ENCODE peak calls at places on chromosomes 5 and 9, in four cellular contexts. Q is heart left ventricle, O is K562, G is lung. R is an unnamed sample.

GRCh38 chr5:149798466-149798865 is 68.4 kb downstream of the PPARGC1B start:
- DNase-seq in Q (no peak), O (peak; percentile 40), G (no peak), R (no peak)

GRCh38 chr5:141916522-141916921 is 7.1 kb upstream of the DELE1 start:
- DNase-seq in Q (no peak), O (no peak), G (no peak), R (no peak)

GRCh38 chr9:71911908-71912325 is 478 bp downstream of the C9orf85 start:
- DNase-seq in Q (no peak), O (no peak), G (no peak), R (no peak)

GRCh38 chr5:31194458-31194808 is 947 bp downstream of the CDH6 start:
- DNase-seq in Q (no peak), O (no peak), G (no peak), R (no peak)

GRCh38 chr5:131541071-131541470 is 94.0 kb downstream of the RAPGEF6 start:
- DNase-seq in Q (no peak), O (no peak), G (no peak), R (no peak)

GRCh38 chr5:173973614-173973969 is 15.4 kb upstream of the C5orf47 start:
- DNase-seq in Q (no peak), O (peak; percentile 44), G (no peak), R (peak; percentile 64)

GRCh38 chr5:143516249-143516648 is 112.8 kb upstream of the NR3C1 start:
- DNase-seq in Q (no peak), O (no peak), G (no peak), R (no peak)

GRCh38 chr5:168960492-168960891 is 340.4 kb downstream of the SLIT3 start:
- DNase-seq in Q (no peak), O (no peak), G (no peak), R (no peak)

GRCh38 chr5:14204785-14205321 is 61.7 kb downstream of the TRIO start:
- DNase-seq in Q (peak; percentile 47), O (no peak), G (peak; percentile 50), R (no peak)

GRCh38 chr5:10602031-10602806 is 38.3 kb downstream of the ANKRD33B start:
- DNase-seq in Q (no peak), O (peak; percentile 70), G (no peak), R (no peak)

GRCh38 chr5:176446884-176447537 is 1.2 kb upstream of the FAF2 start:
- DNase-seq in Q (no peak), O (peak; percentile 38), G (no peak), R (peak; percentile 31)

GRCh38 chr9:132787748-132788159 is 90.3 kb downstream of the AK8 start:
- DNase-seq in Q (no peak), O (no peak), G (no peak), R (no peak)

GRCh38 chr9:92165472-92165871 is 50.3 kb upstream of the SPTLC1 start:
- DNase-seq in Q (no peak), O (no peak), G (no peak), R (no peak)

GRCh38 chr9:130779153-130779855 is 55.8 kb upstream of the ABL1 start:
- DNase-seq in Q (no peak), O (no peak), G (no peak), R (no peak)

GRCh38 chr9:136095495-136096058 is 488 bp upstream of the NACC2 start:
- DNase-seq in Q (no peak), O (peak; percentile 74), G (no peak), R (no peak)

GRCh38 chr9:127390563-127390962 is 6.4 kb upstream of the SLC2A8 start:
- DNase-seq in Q (no peak), O (peak; percentile 41), G (no peak), R (no peak)

GRCh38 chr5:142472306-142472951 is 147.6 kb upstream of the SPRY4 start:
- DNase-seq in Q (no peak), O (peak; percentile 40), G (no peak), R (no peak)

GRCh38 chr9:93143830-93144530 is 9.9 kb upstream of the NINJ1 start:
- DNase-seq in Q (no peak), O (no peak), G (no peak), R (peak; percentile 70)

GRCh38 chr5:157343842-157344790 is 78.2 kb downstream of the CYFIP2 start:
- DNase-seq in Q (peak; percentile 50), O (no peak), G (no peak), R (no peak)

GRCh38 chr9:128159073-128159783 is 837 bp upstream of the BBLN start:
- DNase-seq in Q (no peak), O (peak; percentile 69), G (peak; percentile 40), R (no peak)

GRCh38 chr5:77074745-77075144 is 12.3 kb downstream of the ZBED3 start:
- DNase-seq in Q (no peak), O (no peak), G (no peak), R (no peak)

GRCh38 chr5:156361451-156362109 is 34.6 kb downstream of the SGCD start:
- DNase-seq in Q (no peak), O (no peak), G (no peak), R (no peak)

GRCh38 chr9:124357591-124358361 is 57.5 kb downstream of the PSMB7 start:
- DNase-seq in Q (no peak), O (no peak), G (no peak), R (no peak)

GRCh38 chr9:18362901-18363685 is 110.9 kb upstream of the ADAMTSL1 start:
- DNase-seq in Q (peak; percentile 36), O (no peak), G (no peak), R (no peak)

GRCh38 chr9:6644346-6645152 is 980 bp downstream of the GLDC start:
- DNase-seq in Q (no peak), O (no peak), G (no peak), R (no peak)

GRCh38 chr9:37693265-37693664 is 42.5 kb downstream of the FRMPD1 start:
- DNase-seq in Q (no peak), O (no peak), G (no peak), R (peak; percentile 50)

GRCh38 chr5:73668017-73668416 is 42.0 kb downstream of the ARHGEF28 start:
- DNase-seq in Q (no peak), O (no peak), G (no peak), R (no peak)

GRCh38 chr9:103126494-103126893 is 131.4 kb downstream of the CYLC2 start:
- DNase-seq in Q (no peak), O (no peak), G (no peak), R (no peak)
- TF ChIP-seq CTCF in Q (no peak), O (no peak), G (no peak), R (no peak)

DNA sequence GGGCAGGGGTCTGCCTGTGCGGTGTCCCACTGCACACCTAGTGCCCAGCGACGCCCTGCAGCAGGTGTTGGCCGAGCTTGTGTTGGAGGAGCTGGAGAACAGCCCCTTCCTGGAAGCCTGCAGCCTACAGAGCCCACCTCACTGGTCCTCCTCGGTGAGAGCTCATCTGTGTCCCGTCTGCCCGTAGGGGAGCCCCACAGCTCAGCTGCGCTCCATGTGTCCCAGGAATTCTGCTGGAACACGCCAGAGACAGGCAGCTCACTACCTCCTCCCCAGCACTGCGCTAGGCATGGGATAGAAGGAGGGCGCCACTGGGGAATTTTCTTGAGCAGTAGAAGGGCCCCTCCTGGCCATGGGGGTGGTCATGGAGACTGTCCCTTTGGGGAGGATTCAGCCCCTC is 44.0 kb downstream of the DUSP1 start:
- DNase-seq in Q (no peak), O (no peak), G (no peak), R (no peak)
- H3K4me1 ChIP-seq in Q (peaks cover 12% of the 10 kb centered on the region), O (no peaks in the 10 kb centered on the region), G (no peaks in the 10 kb centered on the region), R (peaks cover 8% of the 10 kb centered on the region)

DNA sequence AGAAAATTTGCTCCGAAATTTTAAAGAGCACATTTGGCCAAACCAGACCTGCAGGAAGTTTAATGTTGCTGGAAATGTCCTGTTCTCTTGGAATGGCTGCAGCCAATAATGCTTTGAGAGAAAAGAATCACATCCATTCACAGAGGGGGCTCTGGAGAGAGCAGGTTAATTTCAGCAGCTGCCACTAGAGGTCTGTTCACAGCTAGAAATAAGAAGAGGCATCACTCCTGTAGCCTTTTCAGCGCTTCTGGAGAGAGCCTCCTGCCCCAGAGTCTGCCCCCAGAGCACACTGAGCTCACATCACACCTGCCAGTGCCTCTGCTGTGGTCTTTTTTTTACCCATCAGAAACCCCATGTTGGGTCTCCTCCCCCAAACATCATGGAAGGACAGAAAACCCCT is 124.8 kb upstream of the RAD23B start:
- DNase-seq in Q (no peak), O (no peak), G (no peak), R (no peak)
- TF ChIP-seq CTCF in Q (no peak), O (peak; percentile 30), G (no peak), R (no peak)

DNA sequence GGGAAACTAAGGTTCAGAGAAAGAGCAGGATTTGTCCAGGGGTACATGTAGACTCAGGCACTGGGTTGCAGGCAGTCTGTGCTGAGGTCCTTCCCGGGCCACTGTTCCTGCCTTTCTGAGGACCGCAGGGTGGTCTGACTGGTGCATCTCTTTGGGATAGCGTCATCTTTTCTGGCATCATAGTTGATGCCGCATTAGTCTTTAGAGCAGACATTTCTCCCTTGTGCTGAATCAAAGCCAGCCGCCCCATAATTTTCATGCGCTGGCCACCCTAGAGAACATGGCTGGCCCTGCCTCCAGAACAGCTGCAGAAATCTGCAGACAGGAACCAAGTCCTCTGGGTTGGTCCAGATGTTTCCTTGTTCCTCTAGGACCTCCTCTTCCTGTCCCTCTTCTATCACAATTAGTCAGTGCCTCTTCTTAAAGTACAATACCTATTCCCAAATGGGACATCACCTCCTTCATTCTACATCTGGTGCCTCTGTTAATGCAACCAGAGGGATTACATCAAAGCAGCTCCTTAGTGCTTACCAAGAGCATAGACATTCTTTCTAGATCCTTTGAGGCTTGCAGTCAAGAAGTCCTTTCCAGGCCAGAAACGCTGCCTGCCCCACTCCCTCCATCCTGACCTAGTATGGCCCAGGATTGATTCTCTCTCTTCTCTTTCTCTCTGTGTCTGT is 42.1 kb upstream of the ORM1 start:
- DNase-seq in Q (peak; percentile 52), O (no peak), G (no peak), R (no peak)
- H3K4me1 ChIP-seq in Q (peaks cover 9% of the 10 kb centered on the region), O (no peaks in the 10 kb centered on the region), G (no peaks in the 10 kb centered on the region), R (no peaks in the 10 kb centered on the region)

GRCh38 chr9:129332581-129332980 is 154.5 kb upstream of the IER5L start:
- DNase-seq in Q (no peak), O (no peak), G (no peak), R (no peak)
- TF ChIP-seq CTCF in Q (no peak), O (no peak), G (no peak), R (no peak)

GRCh38 chr5:138953370-138954256 is 78.5 kb upstream of the LRRTM2 start:
- DNase-seq in Q (peak; percentile 97), O (no peak), G (peak; percentile 83), R (peak; percentile 94)
- H3K4me1 ChIP-seq in Q (peaks cover 76% of the 10 kb centered on the region), O (no peaks in the 10 kb centered on the region), G (peaks cover 7% of the 10 kb centered on the region), R (peaks cover 45% of the 10 kb centered on the region)

DNA sequence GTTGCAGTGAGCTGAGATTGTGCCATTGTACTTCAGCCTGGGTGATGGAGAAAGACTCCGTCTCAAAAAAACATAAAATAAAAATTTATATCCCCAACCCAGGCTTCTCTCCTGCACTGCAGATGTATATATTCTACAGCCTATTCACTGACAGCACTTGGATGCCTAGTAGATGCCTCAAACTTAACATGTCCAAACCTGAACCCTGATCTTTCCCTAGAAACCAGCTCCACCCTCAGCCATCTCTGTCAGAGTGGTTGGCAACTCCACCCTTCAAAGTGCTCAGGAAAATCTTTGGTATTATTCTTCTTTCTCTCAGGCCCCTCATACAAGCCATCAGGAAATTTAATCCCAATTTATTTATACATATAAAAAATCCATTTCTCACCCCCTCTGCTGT is 36.9 kb upstream of the TXN start:
- DNase-seq in Q (no peak), O (no peak), G (no peak), R (no peak)
- TF ChIP-seq CTCF in Q (no peak), O (no peak), G (no peak), R (no peak)